ENCODE peak calls at places on chromosomes 7 and 10, in ten cellular contexts. One of them, this sample, is unnamed.

GRCh38 chr7:116443101-116443523 is 56.4 kb upstream of the CAV2 start:
- DNase-seq in suprapubic skin: no peak
- DNase-seq in K562: no peak
- DNase-seq in A549: peak; percentile 84
- DNase-seq in sigmoid colon: no peak
- DNase-seq in ovary: no peak
- DNase-seq in HepG2: peak; percentile 6
- DNase-seq in transverse colon: no peak
- DNase-seq in H1: no peak
- DNase-seq in tibial nerve: no peak
- DNase-seq in this sample: no peak

GRCh38 chr7:73668103-73668937 is 689 bp downstream of the VPS37D start:
- DNase-seq in sigmoid colon: no peak
- DNase-seq in suprapubic skin: no peak
- DNase-seq in HepG2: no peak
- DNase-seq in K562: no peak
- DNase-seq in ovary: no peak
- DNase-seq in A549: peak; percentile 45
- DNase-seq in H1: no peak
- DNase-seq in tibial nerve: no peak
- DNase-seq in transverse colon: no peak
- DNase-seq in this sample: no peak

GRCh38 chr10:33353853-33354252 is 19.4 kb upstream of the NRP1 start:
- DNase-seq in suprapubic skin: no peak
- DNase-seq in H1: no peak
- DNase-seq in HepG2: no peak
- DNase-seq in tibial nerve: no peak
- DNase-seq in K562: no peak
- DNase-seq in transverse colon: no peak
- DNase-seq in A549: no peak
- DNase-seq in sigmoid colon: no peak
- DNase-seq in ovary: no peak
- DNase-seq in this sample: no peak

GRCh38 chr7:91945476-91945875 is 4.8 kb downstream of the AKAP9 start:
- DNase-seq in K562: no peak
- DNase-seq in ovary: no peak
- DNase-seq in H1: no peak
- DNase-seq in suprapubic skin: no peak
- DNase-seq in tibial nerve: peak; percentile 28
- DNase-seq in transverse colon: no peak
- DNase-seq in A549: peak; percentile 33
- DNase-seq in HepG2: peak; percentile 71
- DNase-seq in sigmoid colon: no peak
- DNase-seq in this sample: no peak

GRCh38 chr10:113030453-113030852 is 80.4 kb downstream of the TCF7L2 start:
- DNase-seq in transverse colon: no peak
- DNase-seq in tibial nerve: no peak
- DNase-seq in HepG2: no peak
- DNase-seq in H1: no peak
- DNase-seq in ovary: no peak
- DNase-seq in A549: no peak
- DNase-seq in K562: no peak
- DNase-seq in suprapubic skin: no peak
- DNase-seq in sigmoid colon: no peak
- DNase-seq in this sample: no peak

GRCh38 chr7:127650842-127651555 is 995 bp upstream of the SND1 start:
- DNase-seq in H1: no peak
- DNase-seq in transverse colon: peak; percentile 9
- DNase-seq in suprapubic skin: no peak
- DNase-seq in HepG2: no peak
- DNase-seq in A549: peak; percentile 44
- DNase-seq in ovary: peak; percentile 38
- DNase-seq in K562: no peak
- DNase-seq in sigmoid colon: peak; percentile 70
- DNase-seq in tibial nerve: no peak
- DNase-seq in this sample: peak; percentile 35

GRCh38 chr7:137434530-137434929 is 91.0 kb upstream of the PTN start:
- DNase-seq in transverse colon: no peak
- DNase-seq in HepG2: no peak
- DNase-seq in ovary: no peak
- DNase-seq in H1: no peak
- DNase-seq in K562: no peak
- DNase-seq in suprapubic skin: no peak
- DNase-seq in sigmoid colon: no peak
- DNase-seq in tibial nerve: no peak
- DNase-seq in A549: no peak
- DNase-seq in this sample: no peak

GRCh38 chr10:99658622-99659030 is 683 bp upstream of the ENTPD7 start:
- DNase-seq in A549: no peak
- DNase-seq in sigmoid colon: no peak
- DNase-seq in ovary: peak; percentile 55
- DNase-seq in HepG2: peak; percentile 39
- DNase-seq in tibial nerve: no peak
- DNase-seq in H1: no peak
- DNase-seq in suprapubic skin: peak; percentile 65
- DNase-seq in transverse colon: peak; percentile 68
- DNase-seq in K562: peak; percentile 32
- DNase-seq in this sample: peak; percentile 75

GRCh38 chr7:3722396-3722846 is 421.4 kb downstream of the SDK1 start:
- DNase-seq in tibial nerve: no peak
- DNase-seq in H1: peak; percentile 78
- DNase-seq in A549: peak; percentile 11
- DNase-seq in ovary: no peak
- DNase-seq in sigmoid colon: no peak
- DNase-seq in suprapubic skin: no peak
- DNase-seq in transverse colon: no peak
- DNase-seq in K562: peak; percentile 9
- DNase-seq in HepG2: peak; percentile 17
- DNase-seq in this sample: no peak
- TF ChIP-seq EP300 in tibial nerve: no peak
- TF ChIP-seq EP300 in H1: no peak
- TF ChIP-seq EP300 in A549: no peak
- TF ChIP-seq EP300 in ovary: no peak
- TF ChIP-seq EP300 in sigmoid colon: no peak
- TF ChIP-seq EP300 in suprapubic skin: no peak
- TF ChIP-seq EP300 in transverse colon: no peak
- TF ChIP-seq EP300 in K562: no peak
- TF ChIP-seq EP300 in HepG2: no peak
- TF ChIP-seq EP300 in this sample: no peak

GRCh38 chr10:23438547-23439451 is at the start of gene OTUD1:
- DNase-seq in sigmoid colon: peak; percentile 98
- DNase-seq in H1: peak; percentile 51
- DNase-seq in transverse colon: peak; percentile 96
- DNase-seq in suprapubic skin: peak; percentile 96
- DNase-seq in HepG2: peak; percentile 78
- DNase-seq in A549: peak; percentile 85
- DNase-seq in K562: peak; percentile 90
- DNase-seq in ovary: peak; percentile 98
- DNase-seq in tibial nerve: peak; percentile 93
- DNase-seq in this sample: peak; percentile 100
- TF ChIP-seq POLR2A in sigmoid colon: no peak
- TF ChIP-seq POLR2A in H1: peak; percentile 65
- TF ChIP-seq POLR2A in transverse colon: peak; percentile 62
- TF ChIP-seq POLR2A in suprapubic skin: no peak
- TF ChIP-seq POLR2A in HepG2: peak; percentile 16
- TF ChIP-seq POLR2A in A549: peak; percentile 65
- TF ChIP-seq POLR2A in K562: peak; percentile 48
- TF ChIP-seq POLR2A in ovary: peak; percentile 61
- TF ChIP-seq POLR2A in tibial nerve: peak; percentile 65
- TF ChIP-seq POLR2A in this sample: peak; percentile 92

GRCh38 chr10:108755661-108756060 is 1167.7 kb downstream of the XPNPEP1 start:
- DNase-seq in K562: no peak
- DNase-seq in ovary: no peak
- DNase-seq in A549: no peak
- DNase-seq in transverse colon: no peak
- DNase-seq in HepG2: no peak
- DNase-seq in suprapubic skin: no peak
- DNase-seq in H1: no peak
- DNase-seq in tibial nerve: no peak
- DNase-seq in sigmoid colon: no peak
- DNase-seq in this sample: no peak

GRCh38 chr10:108757946-108758345 is 1165.4 kb downstream of the XPNPEP1 start:
- DNase-seq in H1: no peak
- DNase-seq in ovary: no peak
- DNase-seq in tibial nerve: no peak
- DNase-seq in HepG2: no peak
- DNase-seq in K562: no peak
- DNase-seq in suprapubic skin: no peak
- DNase-seq in sigmoid colon: no peak
- DNase-seq in transverse colon: no peak
- DNase-seq in A549: no peak
- DNase-seq in this sample: no peak
- H3K27ac ChIP-seq in H1: no peak overlapping the region
- H3K27ac ChIP-seq in ovary: no peak overlapping the region
- H3K27ac ChIP-seq in tibial nerve: no peak overlapping the region
- H3K27ac ChIP-seq in HepG2: no peak overlapping the region
- H3K27ac ChIP-seq in K562: no peak overlapping the region
- H3K27ac ChIP-seq in suprapubic skin: no peak overlapping the region
- H3K27ac ChIP-seq in sigmoid colon: no peak overlapping the region
- H3K27ac ChIP-seq in transverse colon: no peak overlapping the region
- H3K27ac ChIP-seq in A549: no peak overlapping the region
- H3K27ac ChIP-seq in this sample: no peak overlapping the region

DNA sequence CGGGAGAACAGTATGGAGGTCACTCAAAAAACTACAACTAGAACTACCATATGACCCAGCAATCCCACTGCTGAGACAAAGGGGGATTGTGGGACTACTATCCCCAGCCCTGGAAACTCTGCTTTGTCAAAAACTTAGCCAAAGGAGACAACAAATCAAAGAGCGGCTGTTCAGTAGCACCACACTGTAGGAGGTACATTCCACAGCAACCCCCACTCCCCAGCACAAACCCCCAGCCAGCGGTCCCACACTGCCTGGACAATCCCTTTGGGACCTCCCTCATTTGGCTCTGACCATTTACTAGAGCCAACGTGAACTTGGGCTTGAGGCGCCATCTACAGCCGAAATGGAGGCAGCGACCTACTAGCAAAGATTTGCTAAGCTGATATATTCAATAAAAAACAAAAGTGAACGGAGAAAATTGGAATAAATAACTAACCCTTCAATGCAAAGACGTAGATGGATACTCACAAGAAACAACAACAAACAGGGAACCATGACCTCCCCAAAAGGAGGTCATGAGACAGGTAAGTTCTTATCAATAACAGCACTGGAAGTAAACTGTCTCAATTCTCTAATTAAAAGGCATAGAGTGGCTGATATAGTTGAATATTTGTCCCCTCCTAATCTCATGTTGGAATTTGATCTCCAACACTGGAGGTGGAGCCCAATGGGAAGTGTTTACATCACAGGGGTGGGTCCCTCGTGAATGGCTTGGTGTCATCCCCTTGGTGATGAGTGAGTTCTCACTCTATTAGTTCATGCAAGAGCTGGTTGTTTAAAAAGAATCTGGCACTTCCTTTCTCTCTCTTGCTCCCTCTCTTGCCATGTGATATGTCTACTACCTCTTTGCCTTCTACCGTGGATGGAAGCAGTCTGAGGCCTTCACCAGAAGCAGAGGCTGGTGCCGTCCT is 119.0 kb upstream of the KCNMA1 start:
- DNase-seq in HepG2: peak; percentile 59
- DNase-seq in sigmoid colon: no peak
- DNase-seq in H1: peak; percentile 56
- DNase-seq in ovary: peak; percentile 42
- DNase-seq in A549: peak; percentile 66
- DNase-seq in tibial nerve: no peak
- DNase-seq in K562: peak; percentile 73
- DNase-seq in suprapubic skin: no peak
- DNase-seq in transverse colon: peak; percentile 24
- DNase-seq in this sample: no peak
- TF ChIP-seq EP300 in HepG2: no peak
- TF ChIP-seq EP300 in sigmoid colon: no peak
- TF ChIP-seq EP300 in H1: no peak
- TF ChIP-seq EP300 in ovary: no peak
- TF ChIP-seq EP300 in A549: no peak
- TF ChIP-seq EP300 in tibial nerve: no peak
- TF ChIP-seq EP300 in K562: no peak
- TF ChIP-seq EP300 in suprapubic skin: no peak
- TF ChIP-seq EP300 in transverse colon: no peak
- TF ChIP-seq EP300 in this sample: no peak